ENCODE peak calls at places on chromosomes 2 and 18, in eight cellular contexts. One of them, this sample, is unnamed.

GRCh38 chr2:141417246-141417797 is 713.5 kb downstream of the LRP1B start:
- DNase-seq in IMR-90: peak
- DNase-seq in endothelial cell of umbilical vein: no peak
- DNase-seq in nephron progenitor cell: no peak
- DNase-seq in RWPE1: no peak
- DNase-seq in AG04450: no peak
- DNase-seq in GM13976: peak
- DNase-seq in ovary: no peak
- DNase-seq in this sample: no peak

GRCh38 chr2:147173186-147173575 is 671.6 kb upstream of the ACVR2A start:
- DNase-seq in IMR-90: no peak
- DNase-seq in endothelial cell of umbilical vein: no peak
- DNase-seq in nephron progenitor cell: no peak
- DNase-seq in RWPE1: no peak
- DNase-seq in AG04450: no peak
- DNase-seq in GM13976: no peak
- DNase-seq in ovary: no peak
- DNase-seq in this sample: no peak

GRCh38 chr2:165886487-165887146 is 67.0 kb downstream of the TTC21B start:
- DNase-seq in IMR-90: no peak
- DNase-seq in endothelial cell of umbilical vein: no peak
- DNase-seq in nephron progenitor cell: no peak
- DNase-seq in RWPE1: no peak
- DNase-seq in AG04450: no peak
- DNase-seq in GM13976: no peak
- DNase-seq in ovary: no peak
- DNase-seq in this sample: no peak

GRCh38 chr2:71154798-71155197 is 24.4 kb downstream of the MPHOSPH10 start:
- DNase-seq in IMR-90: no peak
- DNase-seq in endothelial cell of umbilical vein: no peak
- DNase-seq in nephron progenitor cell: no peak
- DNase-seq in RWPE1: peak
- DNase-seq in AG04450: no peak
- DNase-seq in GM13976: peak
- DNase-seq in ovary: no peak
- DNase-seq in this sample: no peak

GRCh38 chr2:211990335-211990734 is 548.3 kb downstream of the ERBB4 start:
- DNase-seq in IMR-90: no peak
- DNase-seq in endothelial cell of umbilical vein: no peak
- DNase-seq in nephron progenitor cell: no peak
- DNase-seq in RWPE1: no peak
- DNase-seq in AG04450: no peak
- DNase-seq in GM13976: no peak
- DNase-seq in ovary: no peak
- DNase-seq in this sample: no peak

GRCh38 chr2:54653572-54654204 is 69.8 kb upstream of the EML6 start:
- DNase-seq in IMR-90: no peak
- DNase-seq in endothelial cell of umbilical vein: no peak
- DNase-seq in nephron progenitor cell: no peak
- DNase-seq in RWPE1: no peak
- DNase-seq in AG04450: no peak
- DNase-seq in GM13976: no peak
- DNase-seq in ovary: peak
- DNase-seq in this sample: no peak

GRCh38 chr2:124888431-124888830 is 863.3 kb downstream of the CNTNAP5 start:
- DNase-seq in IMR-90: no peak
- DNase-seq in endothelial cell of umbilical vein: no peak
- DNase-seq in nephron progenitor cell: no peak
- DNase-seq in RWPE1: no peak
- DNase-seq in AG04450: no peak
- DNase-seq in GM13976: no peak
- DNase-seq in ovary: no peak
- DNase-seq in this sample: no peak

GRCh38 chr2:181884601-181885000 is 6.9 kb upstream of the ITPRID2 start:
- DNase-seq in IMR-90: no peak
- DNase-seq in endothelial cell of umbilical vein: peak
- DNase-seq in nephron progenitor cell: no peak
- DNase-seq in RWPE1: no peak
- DNase-seq in AG04450: no peak
- DNase-seq in GM13976: no peak
- DNase-seq in ovary: no peak
- DNase-seq in this sample: no peak

GRCh38 chr18:79610461-79611039 is 69.1 kb upstream of the CTDP1 start:
- DNase-seq in IMR-90: no peak
- DNase-seq in endothelial cell of umbilical vein: no peak
- DNase-seq in nephron progenitor cell: no peak
- DNase-seq in RWPE1: no peak
- DNase-seq in AG04450: no peak
- DNase-seq in GM13976: no peak
- DNase-seq in ovary: peak
- DNase-seq in this sample: no peak

GRCh38 chr2:147223553-147223952 is 621.3 kb upstream of the ACVR2A start:
- DNase-seq in IMR-90: no peak
- DNase-seq in endothelial cell of umbilical vein: no peak
- DNase-seq in nephron progenitor cell: no peak
- DNase-seq in RWPE1: no peak
- DNase-seq in AG04450: no peak
- DNase-seq in GM13976: no peak
- DNase-seq in ovary: no peak
- DNase-seq in this sample: no peak

GRCh38 chr2:170077830-170078569 is 99.9 kb upstream of the MYO3B start:
- DNase-seq in IMR-90: no peak
- DNase-seq in endothelial cell of umbilical vein: no peak
- DNase-seq in nephron progenitor cell: no peak
- DNase-seq in RWPE1: no peak
- DNase-seq in AG04450: no peak
- DNase-seq in GM13976: no peak
- DNase-seq in ovary: no peak
- DNase-seq in this sample: no peak

GRCh38 chr2:29063646-29064372 is 10.5 kb downstream of the PCARE start:
- DNase-seq in IMR-90: peak
- DNase-seq in endothelial cell of umbilical vein: no peak
- DNase-seq in nephron progenitor cell: no peak
- DNase-seq in RWPE1: no peak
- DNase-seq in AG04450: peak
- DNase-seq in GM13976: no peak
- DNase-seq in ovary: no peak
- DNase-seq in this sample: no peak

GRCh38 chr18:36583155-36583745 is 245.6 kb downstream of the TPGS2 start:
- DNase-seq in IMR-90: no peak
- DNase-seq in endothelial cell of umbilical vein: no peak
- DNase-seq in nephron progenitor cell: peak
- DNase-seq in RWPE1: no peak
- DNase-seq in AG04450: no peak
- DNase-seq in GM13976: peak
- DNase-seq in ovary: no peak
- DNase-seq in this sample: no peak
- TF ChIP-seq CTCF in IMR-90: no peak
- TF ChIP-seq CTCF in endothelial cell of umbilical vein: no peak
- TF ChIP-seq CTCF in nephron progenitor cell: no peak
- TF ChIP-seq CTCF in RWPE1: no peak
- TF ChIP-seq CTCF in AG04450: no peak
- TF ChIP-seq CTCF in GM13976: no peak
- TF ChIP-seq CTCF in ovary: no peak
- TF ChIP-seq CTCF in this sample: no peak

GRCh38 chr2:167188596-167188967 is 300.3 kb downstream of the XIRP2 start:
- DNase-seq in IMR-90: no peak
- DNase-seq in endothelial cell of umbilical vein: no peak
- DNase-seq in nephron progenitor cell: no peak
- DNase-seq in RWPE1: no peak
- DNase-seq in AG04450: no peak
- DNase-seq in GM13976: no peak
- DNase-seq in ovary: no peak
- DNase-seq in this sample: no peak

GRCh38 chr2:167191588-167191987 is 303.3 kb downstream of the XIRP2 start:
- DNase-seq in IMR-90: peak
- DNase-seq in endothelial cell of umbilical vein: no peak
- DNase-seq in nephron progenitor cell: no peak
- DNase-seq in RWPE1: no peak
- DNase-seq in AG04450: no peak
- DNase-seq in GM13976: no peak
- DNase-seq in ovary: no peak
- DNase-seq in this sample: no peak

GRCh38 chr2:167187910-167188595 is 299.8 kb downstream of the XIRP2 start:
- DNase-seq in IMR-90: no peak
- DNase-seq in endothelial cell of umbilical vein: no peak
- DNase-seq in nephron progenitor cell: no peak
- DNase-seq in RWPE1: no peak
- DNase-seq in AG04450: no peak
- DNase-seq in GM13976: no peak
- DNase-seq in ovary: no peak
- DNase-seq in this sample: no peak

GRCh38 chr2:167192833-167193232 is 304.6 kb downstream of the XIRP2 start:
- DNase-seq in IMR-90: peak
- DNase-seq in endothelial cell of umbilical vein: no peak
- DNase-seq in nephron progenitor cell: no peak
- DNase-seq in RWPE1: no peak
- DNase-seq in AG04450: peak
- DNase-seq in GM13976: no peak
- DNase-seq in ovary: no peak
- DNase-seq in this sample: no peak

GRCh38 chr2:167190053-167190452 is 301.8 kb downstream of the XIRP2 start:
- DNase-seq in IMR-90: no peak
- DNase-seq in endothelial cell of umbilical vein: no peak
- DNase-seq in nephron progenitor cell: no peak
- DNase-seq in RWPE1: peak
- DNase-seq in AG04450: no peak
- DNase-seq in GM13976: no peak
- DNase-seq in ovary: no peak
- DNase-seq in this sample: no peak
- TF ChIP-seq CTCF in IMR-90: no peak
- TF ChIP-seq CTCF in endothelial cell of umbilical vein: no peak
- TF ChIP-seq CTCF in nephron progenitor cell: no peak
- TF ChIP-seq CTCF in RWPE1: no peak
- TF ChIP-seq CTCF in AG04450: no peak
- TF ChIP-seq CTCF in GM13976: no peak
- TF ChIP-seq CTCF in ovary: no peak
- TF ChIP-seq CTCF in this sample: no peak

DNA sequence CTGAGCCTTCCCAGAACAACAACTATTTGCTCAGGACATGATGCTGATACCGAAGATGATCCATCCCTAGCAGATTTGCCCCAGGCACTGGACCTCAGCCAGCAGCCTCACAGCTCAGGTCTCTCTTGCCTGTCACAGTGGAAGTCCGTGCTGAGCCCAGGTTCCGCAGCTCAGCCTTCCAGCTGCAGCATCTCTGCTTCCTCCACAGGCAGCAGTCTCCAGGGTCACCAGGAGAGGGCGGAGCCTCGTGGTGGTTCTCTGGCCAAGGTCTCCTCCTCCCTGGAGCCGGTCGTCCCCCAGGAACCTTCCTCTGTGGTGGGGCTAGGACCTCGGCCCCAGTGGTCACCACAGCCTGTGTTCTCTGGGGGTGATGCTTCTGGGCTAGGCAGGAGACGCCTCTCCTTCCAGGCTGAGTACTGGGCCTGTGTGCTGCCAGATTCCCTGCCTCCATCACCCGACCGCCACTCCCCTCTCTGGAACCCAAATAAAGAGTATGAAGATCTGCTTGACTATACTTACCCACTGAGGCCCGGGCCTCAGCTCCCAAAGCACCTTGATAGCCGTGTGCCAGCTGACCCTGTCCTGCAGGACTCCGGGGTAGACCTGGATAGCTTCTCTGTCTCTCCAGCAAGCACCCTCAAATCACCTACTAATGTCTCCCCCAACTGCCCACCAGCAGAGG is 15.4 kb downstream of the CEP68 start:
- DNase-seq in IMR-90: no peak
- DNase-seq in endothelial cell of umbilical vein: no peak
- DNase-seq in nephron progenitor cell: peak
- DNase-seq in RWPE1: no peak
- DNase-seq in AG04450: no peak
- DNase-seq in GM13976: no peak
- DNase-seq in ovary: peak
- DNase-seq in this sample: no peak
- TF ChIP-seq CTCF in IMR-90: peak
- TF ChIP-seq CTCF in endothelial cell of umbilical vein: peak
- TF ChIP-seq CTCF in nephron progenitor cell: no peak
- TF ChIP-seq CTCF in RWPE1: no peak
- TF ChIP-seq CTCF in AG04450: peak
- TF ChIP-seq CTCF in GM13976: no peak
- TF ChIP-seq CTCF in ovary: no peak
- TF ChIP-seq CTCF in this sample: no peak

DNA sequence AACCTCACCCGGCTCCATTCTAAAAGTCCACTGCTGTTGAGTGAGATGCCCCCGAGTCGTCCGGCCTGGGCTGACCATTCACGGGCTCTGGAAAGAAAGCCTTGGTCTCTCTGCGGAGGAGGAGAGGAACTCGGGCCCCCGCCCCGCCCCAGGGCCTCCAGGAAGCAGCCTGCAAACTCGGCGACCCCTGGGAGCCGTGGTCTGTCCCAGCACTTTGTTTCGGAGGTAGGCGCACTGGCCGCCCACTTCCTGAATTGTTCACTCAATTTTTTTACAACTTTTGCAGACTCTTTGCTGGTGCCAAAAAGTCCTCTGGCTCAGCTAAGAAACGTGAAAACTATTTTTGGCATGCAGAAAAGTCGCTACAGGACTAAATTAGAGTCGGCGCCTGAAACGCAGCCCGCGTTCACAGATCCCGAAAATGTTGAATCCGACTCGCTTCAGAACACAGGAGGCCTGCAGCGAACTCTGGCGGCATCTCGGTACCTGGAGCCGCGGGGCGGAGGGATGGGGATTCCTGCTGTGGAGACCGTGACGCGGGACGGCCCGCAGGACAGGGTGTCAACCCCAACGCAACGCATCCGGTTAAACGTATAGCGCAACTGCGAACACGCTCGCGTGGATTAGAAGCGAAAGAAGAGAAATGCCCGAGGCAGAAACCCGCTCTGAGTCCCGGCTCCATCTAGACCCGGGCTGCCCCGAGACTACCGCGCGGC is 1.5 kb downstream of the PXDN start:
- DNase-seq in IMR-90: peak
- DNase-seq in endothelial cell of umbilical vein: peak
- DNase-seq in nephron progenitor cell: peak
- DNase-seq in RWPE1: peak
- DNase-seq in AG04450: no peak
- DNase-seq in GM13976: no peak
- DNase-seq in ovary: peak
- DNase-seq in this sample: peak
- TF ChIP-seq CTCF in IMR-90: peak
- TF ChIP-seq CTCF in endothelial cell of umbilical vein: peak
- TF ChIP-seq CTCF in nephron progenitor cell: no peak
- TF ChIP-seq CTCF in RWPE1: peak
- TF ChIP-seq CTCF in AG04450: peak
- TF ChIP-seq CTCF in GM13976: no peak
- TF ChIP-seq CTCF in ovary: no peak
- TF ChIP-seq CTCF in this sample: peak

This sample was measured in ascending aorta.